ENCODE peak calls at places on chromosomes 12 and 14, in six cellular contexts. One of them, this sample, is unnamed.

GRCh38 chr12:121057794-121058193 is 18.7 kb upstream of the OASL start:
- DNase-seq in Caco-2: no peak
- DNase-seq in stomach: no peak
- DNase-seq in CD4-positive, alpha-beta memory T cell: no peak
- DNase-seq in lung: no peak
- DNase-seq in body of pancreas: no peak
- DNase-seq in this sample: no peak

GRCh38 chr12:27689558-27690180 is 6.6 kb upstream of the REP15 start:
- DNase-seq in Caco-2: no peak
- DNase-seq in stomach: no peak
- DNase-seq in CD4-positive, alpha-beta memory T cell: no peak
- DNase-seq in lung: no peak
- DNase-seq in body of pancreas: no peak
- DNase-seq in this sample: no peak

GRCh38 chr14:55073856-55074255 is 22.4 kb downstream of the MAPK1IP1L start:
- DNase-seq in Caco-2: no peak
- DNase-seq in stomach: no peak
- DNase-seq in CD4-positive, alpha-beta memory T cell: no peak
- DNase-seq in lung: no peak
- DNase-seq in body of pancreas: no peak
- DNase-seq in this sample: peak; percentile 43

GRCh38 chr12:102061096-102061555 is 665 bp downstream of the WASHC3 start:
- DNase-seq in Caco-2: peak; percentile 24
- DNase-seq in stomach: no peak
- DNase-seq in CD4-positive, alpha-beta memory T cell: peak; percentile 57
- DNase-seq in lung: no peak
- DNase-seq in body of pancreas: no peak
- DNase-seq in this sample: no peak

GRCh38 chr12:47783821-47784819 is 11.1 kb downstream of the SLC48A1 start:
- DNase-seq in Caco-2: no peak
- DNase-seq in stomach: no peak
- DNase-seq in CD4-positive, alpha-beta memory T cell: no peak
- DNase-seq in lung: no peak
- DNase-seq in body of pancreas: no peak
- DNase-seq in this sample: no peak

GRCh38 chr14:50501642-50502041 is 30.7 kb downstream of the MAP4K5 start:
- DNase-seq in Caco-2: no peak
- DNase-seq in stomach: no peak
- DNase-seq in CD4-positive, alpha-beta memory T cell: no peak
- DNase-seq in lung: no peak
- DNase-seq in body of pancreas: no peak
- DNase-seq in this sample: peak; percentile 41

GRCh38 chr12:108589028-108589839 is 8.7 kb downstream of the TMEM119 start:
- DNase-seq in Caco-2: no peak
- DNase-seq in stomach: no peak
- DNase-seq in CD4-positive, alpha-beta memory T cell: no peak
- DNase-seq in lung: no peak
- DNase-seq in body of pancreas: peak; percentile 31
- DNase-seq in this sample: no peak

GRCh38 chr12:49626169-49626835 is 2.9 kb downstream of the PRPF40B start:
- DNase-seq in Caco-2: no peak
- DNase-seq in stomach: no peak
- DNase-seq in CD4-positive, alpha-beta memory T cell: peak; percentile 22
- DNase-seq in lung: no peak
- DNase-seq in body of pancreas: no peak
- DNase-seq in this sample: no peak

GRCh38 chr12:47035459-47035858 is 44.0 kb upstream of the PCED1B start:
- DNase-seq in Caco-2: no peak
- DNase-seq in stomach: no peak
- DNase-seq in CD4-positive, alpha-beta memory T cell: no peak
- DNase-seq in lung: no peak
- DNase-seq in body of pancreas: no peak
- DNase-seq in this sample: no peak

GRCh38 chr14:73238941-73239340 is 1.6 kb downstream of the PAPLN start:
- DNase-seq in Caco-2: no peak
- DNase-seq in stomach: no peak
- DNase-seq in CD4-positive, alpha-beta memory T cell: no peak
- DNase-seq in lung: no peak
- DNase-seq in body of pancreas: no peak
- DNase-seq in this sample: no peak

GRCh38 chr14:89956294-89957009 is 725 bp downstream of the TDP1 start:
- DNase-seq in Caco-2: peak; percentile 38
- DNase-seq in stomach: peak; percentile 68
- DNase-seq in CD4-positive, alpha-beta memory T cell: peak; percentile 84
- DNase-seq in lung: peak; percentile 54
- DNase-seq in body of pancreas: peak; percentile 65
- DNase-seq in this sample: peak; percentile 76

GRCh38 chr14:74988131-74988530 is 14.6 kb upstream of the EIF2B2 start:
- DNase-seq in Caco-2: no peak
- DNase-seq in stomach: no peak
- DNase-seq in CD4-positive, alpha-beta memory T cell: no peak
- DNase-seq in lung: no peak
- DNase-seq in body of pancreas: no peak
- DNase-seq in this sample: peak; percentile 58

GRCh38 chr12:129413295-129413694 is 490.5 kb downstream of the TMEM132D start:
- DNase-seq in Caco-2: no peak
- DNase-seq in stomach: no peak
- DNase-seq in CD4-positive, alpha-beta memory T cell: no peak
- DNase-seq in lung: no peak
- DNase-seq in body of pancreas: no peak
- DNase-seq in this sample: no peak

GRCh38 chr12:24256636-24257150 is 307.2 kb upstream of the SOX5 start:
- DNase-seq in Caco-2: no peak
- DNase-seq in stomach: no peak
- DNase-seq in CD4-positive, alpha-beta memory T cell: no peak
- DNase-seq in lung: no peak
- DNase-seq in body of pancreas: no peak
- DNase-seq in this sample: no peak

GRCh38 chr12:15350643-15351042 is 28.3 kb downstream of the PTPRO start:
- DNase-seq in Caco-2: no peak
- DNase-seq in stomach: no peak
- DNase-seq in CD4-positive, alpha-beta memory T cell: no peak
- DNase-seq in lung: no peak
- DNase-seq in body of pancreas: no peak
- DNase-seq in this sample: no peak

GRCh38 chr14:73776194-73776537 is 62.0 kb upstream of the PNMA1 start:
- DNase-seq in Caco-2: no peak
- DNase-seq in stomach: no peak
- DNase-seq in CD4-positive, alpha-beta memory T cell: no peak
- DNase-seq in lung: no peak
- DNase-seq in body of pancreas: no peak
- DNase-seq in this sample: no peak

GRCh38 chr14:102491366-102491765 is 18.2 kb downstream of the ANKRD9 start:
- DNase-seq in Caco-2: no peak
- DNase-seq in stomach: no peak
- DNase-seq in CD4-positive, alpha-beta memory T cell: no peak
- DNase-seq in lung: no peak
- DNase-seq in body of pancreas: no peak
- DNase-seq in this sample: no peak

GRCh38 chr12:52175411-52176350 is 16.1 kb downstream of the KRT80 start:
- DNase-seq in Caco-2: no peak
- DNase-seq in stomach: no peak
- DNase-seq in CD4-positive, alpha-beta memory T cell: no peak
- DNase-seq in lung: no peak
- DNase-seq in body of pancreas: no peak
- DNase-seq in this sample: no peak

GRCh38 chr12:46660719-46661118 is 165.1 kb downstream of the SLC38A4 start:
- DNase-seq in Caco-2: no peak
- DNase-seq in stomach: no peak
- DNase-seq in CD4-positive, alpha-beta memory T cell: no peak
- DNase-seq in lung: no peak
- DNase-seq in body of pancreas: no peak
- DNase-seq in this sample: no peak

GRCh38 chr12:123998344-123998941 is 25.4 kb downstream of the ZNF664 start:
- DNase-seq in Caco-2: no peak
- DNase-seq in stomach: no peak
- DNase-seq in CD4-positive, alpha-beta memory T cell: no peak
- DNase-seq in lung: no peak
- DNase-seq in body of pancreas: no peak
- DNase-seq in this sample: no peak

GRCh38 chr12:105289114-105289904 is 41.2 kb upstream of the C12orf75 start:
- DNase-seq in Caco-2: no peak
- DNase-seq in stomach: no peak
- DNase-seq in CD4-positive, alpha-beta memory T cell: no peak
- DNase-seq in lung: no peak
- DNase-seq in body of pancreas: no peak
- DNase-seq in this sample: no peak

GRCh38 chr14:68510201-68510600 is 282.7 kb downstream of the ZFP36L1 start:
- DNase-seq in Caco-2: no peak
- DNase-seq in stomach: no peak
- DNase-seq in CD4-positive, alpha-beta memory T cell: no peak
- DNase-seq in lung: no peak
- DNase-seq in body of pancreas: no peak
- DNase-seq in this sample: peak; percentile 65

GRCh38 chr14:30982583-30982982 is 42.9 kb upstream of the AP4S1 start:
- DNase-seq in Caco-2: no peak
- DNase-seq in stomach: no peak
- DNase-seq in CD4-positive, alpha-beta memory T cell: no peak
- DNase-seq in lung: no peak
- DNase-seq in body of pancreas: no peak
- DNase-seq in this sample: no peak

GRCh38 chr12:94831081-94831747 is 172.3 kb downstream of the NDUFA12 start:
- DNase-seq in Caco-2: no peak
- DNase-seq in stomach: no peak
- DNase-seq in CD4-positive, alpha-beta memory T cell: no peak
- DNase-seq in lung: no peak
- DNase-seq in body of pancreas: no peak
- DNase-seq in this sample: no peak

GRCh38 chr14:53501361-53502320 is 348.5 kb upstream of the DDHD1 start:
- DNase-seq in Caco-2: no peak
- DNase-seq in stomach: no peak
- DNase-seq in CD4-positive, alpha-beta memory T cell: no peak
- DNase-seq in lung: no peak
- DNase-seq in body of pancreas: no peak
- DNase-seq in this sample: no peak

GRCh38 chr12:116609715-116610114 is 50.5 kb downstream of the MAP1LC3B2 start:
- DNase-seq in Caco-2: peak; percentile 55
- DNase-seq in stomach: no peak
- DNase-seq in CD4-positive, alpha-beta memory T cell: peak; percentile 18
- DNase-seq in lung: no peak
- DNase-seq in body of pancreas: no peak
- DNase-seq in this sample: no peak

GRCh38 chr14:27222671-27223070 is 624.8 kb upstream of the NOVA1 start:
- DNase-seq in Caco-2: no peak
- DNase-seq in stomach: no peak
- DNase-seq in CD4-positive, alpha-beta memory T cell: no peak
- DNase-seq in lung: no peak
- DNase-seq in body of pancreas: no peak
- DNase-seq in this sample: no peak

GRCh38 chr12:48104531-48104930 is 1.3 kb downstream of the SENP1 start:
- DNase-seq in Caco-2: peak; percentile 54
- DNase-seq in stomach: no peak
- DNase-seq in CD4-positive, alpha-beta memory T cell: no peak
- DNase-seq in lung: no peak
- DNase-seq in body of pancreas: no peak
- DNase-seq in this sample: no peak

GRCh38 chr12:57152408-57153038 is 5.1 kb upstream of the LRP1-AS start:
- DNase-seq in Caco-2: no peak
- DNase-seq in stomach: no peak
- DNase-seq in CD4-positive, alpha-beta memory T cell: no peak
- DNase-seq in lung: no peak
- DNase-seq in body of pancreas: no peak
- DNase-seq in this sample: no peak

GRCh38 chr12:44835641-44836379 is 40.3 kb downstream of the NELL2 start:
- DNase-seq in Caco-2: no peak
- DNase-seq in stomach: no peak
- DNase-seq in CD4-positive, alpha-beta memory T cell: no peak
- DNase-seq in lung: no peak
- DNase-seq in body of pancreas: peak; percentile 37
- DNase-seq in this sample: no peak
- H3K4me3 ChIP-seq in Caco-2: no peak overlapping the region
- H3K4me3 ChIP-seq in stomach: no peak overlapping the region
- H3K4me3 ChIP-seq in CD4-positive, alpha-beta memory T cell: no peak overlapping the region
- H3K4me3 ChIP-seq in lung: no peak overlapping the region
- H3K4me3 ChIP-seq in body of pancreas: no peak overlapping the region
- H3K4me3 ChIP-seq in this sample: no peak overlapping the region

DNA sequence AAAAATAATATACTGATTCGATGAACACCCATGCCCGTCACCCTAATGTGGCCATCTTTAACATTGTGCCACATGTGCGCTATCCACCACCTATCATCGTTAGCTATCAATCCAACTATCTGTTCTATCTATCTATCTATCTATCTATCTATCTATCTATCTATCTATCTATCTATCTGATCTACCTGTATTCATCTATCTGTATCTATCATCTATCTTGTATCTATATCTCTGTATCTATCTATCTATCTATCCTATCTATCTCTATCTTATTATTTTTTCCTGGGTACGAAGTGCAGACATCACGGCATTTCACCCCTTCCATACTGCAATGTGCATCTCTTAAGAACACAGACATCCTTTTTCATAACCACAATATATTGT is 106.7 kb downstream of the PTPN11 start:
- DNase-seq in Caco-2: no peak
- DNase-seq in stomach: no peak
- DNase-seq in CD4-positive, alpha-beta memory T cell: no peak
- DNase-seq in lung: no peak
- DNase-seq in body of pancreas: no peak
- DNase-seq in this sample: no peak
- H3K4me3 ChIP-seq in Caco-2: no peak overlapping the region
- H3K4me3 ChIP-seq in stomach: no peak overlapping the region
- H3K4me3 ChIP-seq in CD4-positive, alpha-beta memory T cell: no peak overlapping the region
- H3K4me3 ChIP-seq in lung: no peak overlapping the region
- H3K4me3 ChIP-seq in body of pancreas: no peak overlapping the region
- H3K4me3 ChIP-seq in this sample: no peak overlapping the region

GRCh38 chr12:96211989-96212388 is 17.8 kb downstream of the ELK3 start:
- DNase-seq in Caco-2: no peak
- DNase-seq in stomach: no peak
- DNase-seq in CD4-positive, alpha-beta memory T cell: peak; percentile 46
- DNase-seq in lung: no peak
- DNase-seq in body of pancreas: no peak
- DNase-seq in this sample: no peak

GRCh38 chr12:96213869-96214268 is 19.7 kb downstream of the ELK3 start:
- DNase-seq in Caco-2: no peak
- DNase-seq in stomach: no peak
- DNase-seq in CD4-positive, alpha-beta memory T cell: no peak
- DNase-seq in lung: no peak
- DNase-seq in body of pancreas: no peak
- DNase-seq in this sample: no peak

GRCh38 chr12:96210376-96211055 is 16.3 kb downstream of the ELK3 start:
- DNase-seq in Caco-2: no peak
- DNase-seq in stomach: no peak
- DNase-seq in CD4-positive, alpha-beta memory T cell: peak; percentile 52
- DNase-seq in lung: no peak
- DNase-seq in body of pancreas: no peak
- DNase-seq in this sample: no peak

GRCh38 chr12:96215933-96216273 is 21.7 kb downstream of the ELK3 start:
- DNase-seq in Caco-2: no peak
- DNase-seq in stomach: no peak
- DNase-seq in CD4-positive, alpha-beta memory T cell: no peak
- DNase-seq in lung: no peak
- DNase-seq in body of pancreas: no peak
- DNase-seq in this sample: no peak

GRCh38 chr12:96212456-96213375 is 18.5 kb downstream of the ELK3 start:
- DNase-seq in Caco-2: no peak
- DNase-seq in stomach: no peak
- DNase-seq in CD4-positive, alpha-beta memory T cell: no peak
- DNase-seq in lung: no peak
- DNase-seq in body of pancreas: no peak
- DNase-seq in this sample: no peak
- H3K4me3 ChIP-seq in Caco-2: no peak overlapping the region
- H3K4me3 ChIP-seq in stomach: no peak overlapping the region
- H3K4me3 ChIP-seq in CD4-positive, alpha-beta memory T cell: no peak overlapping the region
- H3K4me3 ChIP-seq in lung: no peak overlapping the region
- H3K4me3 ChIP-seq in body of pancreas: no peak overlapping the region
- H3K4me3 ChIP-seq in this sample: no peak overlapping the region

GRCh38 chr12:13127476-13127875 is 24.0 kb upstream of the GSG1 start:
- DNase-seq in Caco-2: peak; percentile 59
- DNase-seq in stomach: no peak
- DNase-seq in CD4-positive, alpha-beta memory T cell: no peak
- DNase-seq in lung: no peak
- DNase-seq in body of pancreas: no peak
- DNase-seq in this sample: no peak
- H3K4me3 ChIP-seq in Caco-2: no peak overlapping the region
- H3K4me3 ChIP-seq in stomach: no peak overlapping the region
- H3K4me3 ChIP-seq in CD4-positive, alpha-beta memory T cell: no peak overlapping the region
- H3K4me3 ChIP-seq in lung: no peak overlapping the region
- H3K4me3 ChIP-seq in body of pancreas: no peak overlapping the region
- H3K4me3 ChIP-seq in this sample: no peak overlapping the region

This sample was measured in skeletal muscle cell.